ENCODE peak calls at places on chromosomes 13 and 19, in five cellular contexts. F, Q, L, R and C are unnamed samples.
A peak's percentile ranks its signal among the peaks of the same experiment; 100 is the strongest.

GRCh38 chr19:1566392-1567115 is 1.6 kb downstream of the MEX3D start:
- DNase-seq in F (peak; percentile 92), Q (peak; percentile 23), R (peak; percentile 86), L (no peak), C (peak; percentile 82)

GRCh38 chr19:44808463-44809371 is at the start of gene BCAM:
- DNase-seq in F (no peak), Q (no peak), L (no peak), R (peak; percentile 81), C (peak; percentile 91)

GRCh38 chr13:26254583-26255102 is 714 bp downstream of the CDK8 start:
- DNase-seq in F (peak; percentile 14), R (peak; percentile 59), Q (no peak), L (peak; percentile 66), C (peak; percentile 6)

GRCh38 chr13:59950201-59950730 is 213.5 kb downstream of the DIAPH3 start:
- DNase-seq in F (no peak), R (no peak), L (no peak), Q (no peak), C (no peak)

GRCh38 chr19:976476-976875 is 7.7 kb upstream of the WDR18 start:
- DNase-seq in R (no peak), Q (no peak), F (no peak), L (no peak), C (no peak)

GRCh38 chr19:50030937-50031336 is 5.1 kb downstream of the ZNF473 start:
- DNase-seq in R (no peak), L (no peak), F (no peak), Q (no peak), C (no peak)

GRCh38 chr19:58392945-58393724 is 2.3 kb upstream of the RNF225 start:
- DNase-seq in R (no peak), L (no peak), Q (no peak), F (no peak), C (no peak)

GRCh38 chr19:35644987-35645679 is 3.0 kb upstream of the COX6B1 start:
- DNase-seq in R (peak; percentile 76), F (no peak), L (peak; percentile 90), Q (no peak), C (no peak)

GRCh38 chr13:30565658-30566057 is 52.1 kb upstream of the USPL1 start:
- DNase-seq in F (no peak), L (no peak), R (no peak), Q (no peak), C (no peak)

GRCh38 chr13:42967660-42968059 is 24.4 kb downstream of the EPSTI1 start:
- DNase-seq in L (no peak), Q (no peak), R (no peak), F (no peak), C (no peak)

GRCh38 chr13:102902789-102903347 is 57.0 kb downstream of the ERCC5 start:
- DNase-seq in F (no peak), L (no peak), R (no peak), Q (no peak), C (no peak)

GRCh38 chr13:81394605-81395004 is 1053.7 kb upstream of the SPRY2 start:
- DNase-seq in L (no peak), Q (no peak), F (no peak), R (no peak), C (no peak)

GRCh38 chr19:10167459-10167858 is 27.3 kb downstream of the DNMT1 start:
- DNase-seq in L (no peak), R (no peak), Q (no peak), F (no peak), C (no peak)

GRCh38 chr13:70125693-70126092 is 17.4 kb upstream of the KLHL1 start:
- DNase-seq in R (no peak), Q (no peak), L (no peak), F (no peak), C (no peak)

GRCh38 chr19:46601318-46602224 is at the start of gene CALM3:
- DNase-seq in Q (no peak), L (no peak), F (no peak), R (no peak), C (no peak)

GRCh38 chr19:11887618-11888531 is at the start of gene ZNF69:
- DNase-seq in R (peak; percentile 78), F (peak; percentile 67), L (peak; percentile 69), Q (no peak), C (peak; percentile 84)

GRCh38 chr13:22596157-22596863 is 584.5 kb upstream of the SGCG start:
- DNase-seq in F (no peak), R (no peak), L (no peak), Q (no peak), C (no peak)